ENCODE peak calls at places on chromosomes 16 and 17, in five cellular contexts. F is LoVo, D is astrocyte of the spinal cord, J is psoas muscle, K is ELF-1. Z is an unnamed sample.

GRCh38 chr17:58605470-58605869 is 86.4 kb downstream of the TEX14 start:
- DNase-seq in F (no peak), D (no peak), J (no peak), K (no peak), Z (no peak)

GRCh38 chr16:46638947-46639925 is 18.1 kb upstream of the SHCBP1 start:
- DNase-seq in F (no peak), D (peak; percentile 57), J (no peak), K (no peak), Z (no peak)

GRCh38 chr17:72376486-72377345 is 255.9 kb downstream of the SOX9 start:
- DNase-seq in F (no peak), D (no peak), J (no peak), K (no peak), Z (no peak)

GRCh38 chr16:64615647-64616280 is 506.1 kb downstream of the CDH11 start:
- DNase-seq in F (no peak), D (peak; percentile 44), J (peak; percentile 37), K (peak; percentile 95), Z (peak; percentile 78)

GRCh38 chr16:84331998-84332780 is 36.1 kb upstream of the ATP2C2 start:
- DNase-seq in F (no peak), D (no peak), J (no peak), K (no peak), Z (no peak)

GRCh38 chr16:14529010-14529669 is 100.9 kb downstream of the PARN start:
- DNase-seq in F (peak; percentile 64), D (peak; percentile 93), J (peak; percentile 87), K (peak; percentile 71), Z (peak; percentile 78)

GRCh38 chr17:8285270-8286181 is 2.9 kb upstream of the RANGRF start:
- DNase-seq in F (no peak), D (no peak), J (no peak), K (no peak), Z (no peak)

GRCh38 chr16:48911700-48912099 is 301.7 kb upstream of the N4BP1 start:
- DNase-seq in F (peak; percentile 4), D (no peak), J (no peak), K (no peak), Z (peak; percentile 21)

GRCh38 chr17:46035112-46035818 is 36.2 kb downstream of the STH start:
- DNase-seq in F (no peak), D (peak; percentile 29), J (no peak), K (no peak), Z (no peak)

GRCh38 chr17:13702266-13702665 is 100.5 kb upstream of the HS3ST3A1 start:
- DNase-seq in F (no peak), D (peak; percentile 56), J (no peak), K (no peak), Z (no peak)

GRCh38 chr17:71085238-71086033 is 916.1 kb downstream of the KCNJ2 start:
- DNase-seq in F (peak; percentile 35), D (no peak), J (no peak), K (peak; percentile 68), Z (peak; percentile 77)

GRCh38 chr16:85089485-85089884 is 22.8 kb downstream of the CIBAR2 start:
- DNase-seq in F (no peak), D (no peak), J (no peak), K (no peak), Z (no peak)

GRCh38 chr17:78364436-78365281 is 4.8 kb upstream of the SOCS3 start:
- DNase-seq in F (no peak), D (peak; percentile 24), J (no peak), K (peak; percentile 78), Z (peak; percentile 81)

GRCh38 chr16:89629827-89630610 is 16.6 kb downstream of the DPEP1 start:
- DNase-seq in F (no peak), D (no peak), J (no peak), K (no peak), Z (no peak)

GRCh38 chr17:2707721-2708584 is 3.6 kb downstream of the CLUH start:
- DNase-seq in F (no peak), D (no peak), J (peak; percentile 95), K (peak; percentile 58), Z (peak; percentile 72)

GRCh38 chr17:62617894-62618472 is 9.5 kb upstream of the MRC2 start:
- DNase-seq in F (no peak), D (peak; percentile 45), J (no peak), K (no peak), Z (no peak)

GRCh38 chr17:35189291-35189690 is 4.9 kb downstream of the SLC35G3 start:
- DNase-seq in F (no peak), D (peak; percentile 7), J (no peak), K (no peak), Z (no peak)

GRCh38 chr16:70746040-70746707 is 54.8 kb downstream of the VAC14 start:
- DNase-seq in F (peak; percentile 41), D (peak; percentile 69), J (peak; percentile 78), K (no peak), Z (no peak)

GRCh38 chr17:16938496-16939270 is 33.2 kb downstream of the TNFRSF13B start:
- DNase-seq in F (no peak), D (no peak), J (no peak), K (no peak), Z (no peak)

GRCh38 chr17:37710344-37710886 is 34.4 kb downstream of the HNF1B start:
- DNase-seq in F (peak; percentile 80), D (peak; percentile 86), J (no peak), K (peak; percentile 93), Z (peak; percentile 94)

GRCh38 chr17:8006836-8007680 is 4.6 kb downstream of the GUCY2D start:
- DNase-seq in F (no peak), D (no peak), J (no peak), K (no peak), Z (no peak)

GRCh38 chr17:19876524-19877161 is 8.9 kb upstream of the ULK2 start:
- DNase-seq in F (no peak), D (no peak), J (peak; percentile 71), K (no peak), Z (no peak)

GRCh38 chr17:1714980-1715802 is 5.0 kb upstream of the TLCD2 start:
- DNase-seq in F (peak; percentile 87), D (peak; percentile 91), J (peak; percentile 99), K (peak; percentile 95), Z (peak; percentile 64)

GRCh38 chr17:46763416-46763815 is 55.1 kb downstream of the WNT3 start:
- DNase-seq in F (no peak), D (no peak), J (no peak), K (no peak), Z (no peak)

GRCh38 chr17:49582789-49583188 is 7.1 kb downstream of the NXPH3 start:
- DNase-seq in F (no peak), D (no peak), J (peak; percentile 26), K (no peak), Z (no peak)

GRCh38 chr16:58551496-58551895 is 36.2 kb downstream of the SETD6 start:
- DNase-seq in F (no peak), D (no peak), J (peak; percentile 67), K (no peak), Z (no peak)

GRCh38 chr16:14475370-14476139 is 154.5 kb downstream of the PARN start:
- DNase-seq in F (no peak), D (no peak), J (no peak), K (no peak), Z (no peak)

GRCh38 chr16:50476486-50477260 is 71.5 kb upstream of the NKD1 start:
- DNase-seq in F (no peak), D (no peak), J (no peak), K (no peak), Z (no peak)

GRCh38 chr17:45313927-45314760 is 2.7 kb downstream of the MAP3K14 start:
- DNase-seq in F (no peak), D (no peak), J (no peak), K (no peak), Z (no peak)

GRCh38 chr16:1884155-1884760 is 12.3 kb upstream of the MEIOB start:
- DNase-seq in F (no peak), D (no peak), J (no peak), K (no peak), Z (no peak)

GRCh38 chr16:57133911-57134310 is 41.5 kb downstream of the CPNE2 start:
- DNase-seq in F (no peak), D (no peak), J (no peak), K (no peak), Z (no peak)

GRCh38 chr16:66516808-66517585 is 32.9 kb downstream of the TK2 start:
- DNase-seq in F (peak; percentile 98), D (peak; percentile 98), J (peak; percentile 99), K (peak; percentile 86), Z (peak; percentile 18)

GRCh38 chr17:48002920-48003685 is 32.2 kb downstream of the CDK5RAP3 start:
- DNase-seq in F (no peak), D (no peak), J (no peak), K (peak; percentile 27), Z (peak; percentile 79)

GRCh38 chr16:87391324-87391949 is 699 bp upstream of the MAP1LC3B start:
- DNase-seq in F (peak; percentile 40), D (no peak), J (peak; percentile 91), K (peak; percentile 70), Z (peak; percentile 77)

GRCh38 chr16:88066680-88067529 is 115.7 kb downstream of the BANP start:
- DNase-seq in F (no peak), D (no peak), J (peak; percentile 34), K (no peak), Z (no peak)

GRCh38 chr17:6677158-6677831 is 25.7 kb downstream of the C17orf100 start:
- DNase-seq in F (no peak), D (peak; percentile 52), J (no peak), K (peak; percentile 14), Z (no peak)

GRCh38 chr16:27795992-27796614 is 246.2 kb downstream of the KATNIP start:
- DNase-seq in F (peak; percentile 55), D (peak; percentile 37), J (no peak), K (peak; percentile 66), Z (peak; percentile 85)

Z was measured in neural progenitor cell.